ENCODE peak calls at places on chromosomes 13 and 19, in eight cellular contexts. C, G, K, U, Y, A, P and J are unnamed samples.

GRCh38 chr13:78762825-78763224 is 103.9 kb upstream of the OBI1 start:
- DNase-seq in C (no peak), G (no peak), K (no peak), U (no peak), Y (no peak), A (no peak), P (no peak), J (peak; percentile 78)

GRCh38 chr13:77919351-77920294 is 992 bp upstream of the EDNRB start:
- DNase-seq in C (no peak), G (peak; percentile 70), K (peak; percentile 59), U (peak; percentile 23), Y (peak; percentile 41), A (peak; percentile 59), P (peak; percentile 50), J (peak; percentile 38)

GRCh38 chr13:29925457-29925856 is 75.0 kb upstream of the UBL3 start:
- DNase-seq in C (no peak), G (peak; percentile 30), K (no peak), U (peak; percentile 81), Y (peak; percentile 66), A (peak; percentile 65), P (peak; percentile 72), J (peak; percentile 54)

GRCh38 chr19:40565910-40566495 is 10.7 kb upstream of the SHKBP1 start:
- DNase-seq in C (no peak), G (no peak), K (no peak), U (no peak), Y (no peak), A (no peak), P (no peak), J (no peak)

GRCh38 chr13:107057028-107057427 is 489.1 kb upstream of the ARGLU1 start:
- DNase-seq in C (no peak), G (no peak), K (no peak), U (no peak), Y (no peak), A (no peak), P (no peak), J (no peak)

GRCh38 chr13:106118050-106118449 is 417.4 kb downstream of the EFNB2 start:
- DNase-seq in C (no peak), G (no peak), K (no peak), U (no peak), Y (no peak), A (no peak), P (no peak), J (no peak)

GRCh38 chr13:20412761-20413355 is 112.8 kb downstream of the CRYL1 start:
- DNase-seq in C (no peak), G (no peak), K (no peak), U (no peak), Y (no peak), A (no peak), P (no peak), J (no peak)

GRCh38 chr19:15280915-15281683 is 48.9 kb upstream of the EPHX3 start:
- DNase-seq in C (peak; percentile 39), G (peak; percentile 88), K (peak; percentile 79), U (peak; percentile 89), Y (peak; percentile 91), A (peak; percentile 81), P (peak; percentile 68), J (peak; percentile 97)

GRCh38 chr13:102295316-102296048 is 106.4 kb downstream of the FGF14 start:
- DNase-seq in C (no peak), G (no peak), K (no peak), U (no peak), Y (no peak), A (no peak), P (no peak), J (no peak)

GRCh38 chr19:18506101-18506534 is 15.8 kb downstream of the ELL start:
- DNase-seq in C (no peak), G (peak; percentile 48), K (peak; percentile 71), U (no peak), Y (no peak), A (no peak), P (no peak), J (no peak)

GRCh38 chr13:40438022-40438692 is 228.3 kb downstream of the FOXO1 start:
- DNase-seq in C (no peak), G (no peak), K (no peak), U (no peak), Y (no peak), A (no peak), P (no peak), J (no peak)

GRCh38 chr13:91119643-91120042 is 227.8 kb upstream of the MIR17HG start:
- DNase-seq in C (no peak), G (no peak), K (no peak), U (no peak), Y (no peak), A (no peak), P (no peak), J (no peak)

GRCh38 chr19:23527797-23528196 is 132.5 kb upstream of the ZNF91 start:
- DNase-seq in C (no peak), G (no peak), K (no peak), U (no peak), Y (no peak), A (no peak), P (no peak), J (no peak)

GRCh38 chr13:52980695-52981094 is 47.9 kb upstream of the OLFM4 start:
- DNase-seq in C (no peak), G (no peak), K (no peak), U (no peak), Y (no peak), A (no peak), P (no peak), J (no peak)

GRCh38 chr13:75258159-75258782 is 223.7 kb downstream of the TBC1D4 start:
- DNase-seq in C (no peak), G (no peak), K (no peak), U (no peak), Y (no peak), A (no peak), P (no peak), J (no peak)

GRCh38 chr13:33015275-33015674 is 948 bp upstream of the KL start:
- DNase-seq in C (no peak), G (no peak), K (no peak), U (no peak), Y (no peak), A (peak; percentile 46), P (no peak), J (no peak)

GRCh38 chr19:16447015-16447384 is 24.8 kb downstream of the EPS15L1 start:
- DNase-seq in C (peak; percentile 89), G (peak; percentile 70), K (peak; percentile 79), U (peak; percentile 75), Y (peak; percentile 78), A (peak; percentile 80), P (no peak), J (no peak)

GRCh38 chr19:39448271-39448670 is 2.9 kb downstream of the SUPT5H start:
- DNase-seq in C (peak; percentile 77), G (no peak), K (peak; percentile 40), U (no peak), Y (no peak), A (no peak), P (no peak), J (no peak)

DNA sequence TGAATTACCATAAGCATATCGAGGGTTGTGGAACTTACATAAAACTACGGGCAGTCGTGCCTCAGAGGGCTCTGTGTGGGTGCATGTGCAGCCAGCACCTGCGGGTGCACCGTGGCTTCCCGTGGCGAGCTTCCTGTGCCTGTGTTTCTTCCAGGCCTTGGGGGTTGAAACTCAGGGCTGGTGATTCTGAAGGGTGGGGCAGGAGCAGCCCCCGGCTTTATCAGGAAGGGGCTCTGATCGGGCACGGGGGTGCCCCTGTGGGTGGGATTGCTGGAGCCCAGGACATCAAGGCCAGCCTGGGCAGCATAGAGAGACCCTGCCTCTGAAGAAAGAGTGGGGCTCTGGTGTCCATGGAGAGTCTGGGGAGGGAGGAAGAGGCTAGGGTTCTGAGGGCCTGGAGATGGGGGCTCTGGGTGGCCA is 11.1 kb downstream of the ATP4B start:
- DNase-seq in C (no peak), G (peak; percentile 5), K (no peak), U (peak; percentile 29), Y (no peak), A (peak; percentile 8), P (peak; percentile 45), J (no peak)
- H3K4me3 ChIP-seq in C (no peak overlapping the region), G (no peak overlapping the region), K (no peak overlapping the region), U (no peak overlapping the region), Y (no peak overlapping the region), A (no peak overlapping the region), P (no peak overlapping the region), J (no peak overlapping the region)

GRCh38 chr19:8368136-8368535 is 4.2 kb downstream of the ANGPTL4 start:
- DNase-seq in C (no peak), G (no peak), K (no peak), U (no peak), Y (no peak), A (no peak), P (no peak), J (no peak)
- H3K4me1 ChIP-seq in C (no peaks in the 10 kb centered on the region), G (peaks cover 57% of the 10 kb centered on the region), K (peaks cover 13% of the 10 kb centered on the region), U (peaks cover 53% of the 10 kb centered on the region), Y (peaks cover 41% of the 10 kb centered on the region), A (peaks cover 6% of the 10 kb centered on the region), P (peaks cover 11% of the 10 kb centered on the region), J (peaks cover 30% of the 10 kb centered on the region)

DNA sequence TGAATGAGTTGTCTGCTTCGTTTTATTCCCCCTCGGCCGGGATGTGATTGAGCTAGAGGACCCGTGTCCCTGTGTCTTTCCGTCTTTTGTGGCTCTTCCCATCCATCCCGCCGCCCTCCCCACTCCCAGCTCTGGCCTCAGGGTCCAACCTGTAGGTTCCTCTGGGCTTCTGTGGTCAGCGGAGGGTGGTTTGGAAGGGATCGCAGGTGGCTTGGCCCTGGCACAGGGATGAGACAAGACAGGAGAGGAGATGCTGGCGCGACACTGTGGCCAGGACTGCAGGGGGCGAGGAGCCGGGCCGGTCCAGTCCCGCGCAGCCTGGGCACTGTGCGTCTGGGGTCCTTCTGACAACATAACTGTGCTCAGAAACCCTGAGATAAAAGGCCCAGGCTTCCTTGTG is 2.0 kb downstream of the EVI5L start:
- DNase-seq in C (no peak), G (no peak), K (peak; percentile 49), U (no peak), Y (no peak), A (no peak), P (no peak), J (no peak)
- H3K4me3 ChIP-seq in C (no peak overlapping the region), G (no peak overlapping the region), K (no peak overlapping the region), U (no peak overlapping the region), Y (no peak overlapping the region), A (no peak overlapping the region), P (no peak overlapping the region), J (no peak overlapping the region)

DNA sequence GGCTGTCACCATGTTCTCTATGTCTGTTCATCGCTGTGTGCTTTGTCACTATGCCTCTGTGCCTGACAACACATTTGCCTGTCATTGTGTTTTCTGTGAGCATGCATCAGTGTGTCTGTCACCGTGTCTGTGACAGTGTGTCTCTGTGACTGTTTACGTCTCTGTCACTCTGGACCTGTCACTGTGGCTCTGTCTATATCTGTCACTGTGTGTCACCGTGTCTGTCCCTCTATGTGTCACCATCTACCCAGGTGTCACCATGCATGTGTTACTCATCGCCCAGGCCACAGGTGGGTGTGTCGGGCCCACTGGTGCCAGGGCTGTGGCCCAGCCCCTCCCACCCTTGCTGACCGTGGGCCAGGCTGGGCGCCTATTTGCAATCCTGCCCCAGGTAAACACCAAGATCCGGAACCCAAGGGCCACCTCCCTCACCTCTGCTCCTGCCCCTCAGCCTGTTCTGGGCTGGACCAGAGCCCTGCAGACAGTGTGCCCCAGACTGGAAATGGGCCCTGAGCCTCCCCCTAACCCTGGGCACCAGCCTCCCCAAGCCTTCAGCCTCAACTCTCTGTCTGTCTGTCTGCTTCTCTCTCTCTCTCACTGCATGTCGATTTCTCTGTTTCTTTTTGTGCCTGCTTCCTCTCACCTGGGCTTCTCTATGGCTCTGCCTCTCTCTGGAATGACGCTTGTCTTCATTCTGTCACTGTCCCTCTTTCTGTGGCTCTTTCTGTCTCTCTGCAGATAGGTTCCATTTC is 7.7 kb downstream of the IRF2BP1 start:
- DNase-seq in C (no peak), G (no peak), K (peak; percentile 84), U (no peak), Y (no peak), A (no peak), P (peak; percentile 83), J (no peak)
- H3K4me1 ChIP-seq in C (peaks cover 5% of the 10 kb centered on the region), G (peaks cover 27% of the 10 kb centered on the region), K (peaks cover 61% of the 10 kb centered on the region), U (peaks cover 11% of the 10 kb centered on the region), Y (peaks cover 9% of the 10 kb centered on the region), A (no peaks in the 10 kb centered on the region), P (peaks cover 10% of the 10 kb centered on the region), J (peaks cover 29% of the 10 kb centered on the region)